ENCODE peak calls at places on chromosomes 7 and 10, in four cellular contexts. D, C, H and O are unnamed samples.

GRCh38 chr7:1283941-1284742 is 51.5 kb downstream of the UNCX start:
- DNase-seq in D (peak), C (no peak), H (no peak), O (no peak)

GRCh38 chr10:9301148-9301547 is 1246.7 kb downstream of the GATA3 start:
- DNase-seq in D (no peak), C (no peak), H (no peak), O (no peak)

GRCh38 chr7:123747620-123748141 is 1.1 kb downstream of the WASL start:
- DNase-seq in D (peak), C (no peak), H (peak), O (peak)

GRCh38 chr10:31320598-31321211 is 1.7 kb downstream of the ZEB1 start:
- DNase-seq in D (peak), C (peak), H (peak), O (peak)

GRCh38 chr10:132540456-132540855 is 2.9 kb downstream of the INPP5A start:
- DNase-seq in D (no peak), C (no peak), H (no peak), O (no peak)

GRCh38 chr7:66426996-66427395 is 201.7 kb upstream of the KCTD7 start:
- DNase-seq in D (no peak), C (no peak), H (no peak), O (no peak)

GRCh38 chr10:15486404-15486803 is 115.3 kb upstream of the FAM171A1 start:
- DNase-seq in D (no peak), C (no peak), H (peak), O (no peak)

GRCh38 chr10:3162533-3162932 is 10.0 kb downstream of the PITRM1 start:
- DNase-seq in D (no peak), C (no peak), H (no peak), O (no peak)

GRCh38 chr7:29889288-29889687 is 83.0 kb downstream of the WIPF3 start:
- DNase-seq in D (no peak), C (no peak), H (no peak), O (no peak)

GRCh38 chr7:151585744-151586424 is 66.2 kb upstream of the RHEB start:
- DNase-seq in D (no peak), C (no peak), H (no peak), O (no peak)